ENCODE peak calls at places on chromosomes 5 and 9, in nine cellular contexts. Y is GM23338, L is stomach, I is AG04450, D is AG09309, G is foreskin keratinocyte, O is uterus, R is IMR-90, A is osteoblast. Q is an unnamed sample.

GRCh38 chr9:113531919-113532808 is 68.6 kb downstream of the RGS3 start:
- DNase-seq in Y (no peak), L (no peak), I (no peak), D (no peak), G (no peak), O (no peak), R (no peak), A (no peak), Q (no peak)

GRCh38 chr9:127926961-127927456 is 3.6 kb downstream of the PIP5KL1 start:
- DNase-seq in Y (peak), L (no peak), I (no peak), D (no peak), G (no peak), O (no peak), R (no peak), A (no peak), Q (no peak)

GRCh38 chr9:37997636-37998374 is 71.2 kb downstream of the SHB start:
- DNase-seq in Y (no peak), L (no peak), I (no peak), D (no peak), G (no peak), O (no peak), R (no peak), A (no peak), Q (peak)

GRCh38 chr5:147949711-147950573 is 43.6 kb upstream of the C5orf46 start:
- DNase-seq in Y (peak), L (no peak), I (no peak), D (peak), G (no peak), O (no peak), R (peak), A (peak), Q (peak)

GRCh38 chr5:78361226-78361993 is 993 bp downstream of the SCAMP1 start:
- DNase-seq in Y (peak), L (peak), I (no peak), D (no peak), G (peak), O (peak), R (peak), A (peak), Q (peak)

GRCh38 chr5:148443998-148444397 is 60.2 kb downstream of the FBXO38 start:
- DNase-seq in Y (peak), L (peak), I (peak), D (peak), G (peak), O (no peak), R (peak), A (peak), Q (peak)

GRCh38 chr9:133476941-133477340 is 2.0 kb downstream of the SLC2A6 start:
- DNase-seq in Y (no peak), L (no peak), I (no peak), D (no peak), G (no peak), O (no peak), R (no peak), A (no peak), Q (no peak)

GRCh38 chr5:54180616-54181015 is 129.8 kb downstream of the ARL15 start:
- DNase-seq in Y (peak), L (no peak), I (no peak), D (peak), G (no peak), O (peak), R (no peak), A (no peak), Q (peak)

GRCh38 chr5:74631088-74631960 is 9.2 kb downstream of the ENC1 start:
- DNase-seq in Y (peak), L (no peak), I (peak), D (no peak), G (no peak), O (no peak), R (peak), A (peak), Q (peak)

GRCh38 chr9:90095682-90096081 is 490.9 kb downstream of the GADD45G start:
- DNase-seq in Y (peak), L (no peak), I (no peak), D (no peak), G (no peak), O (no peak), R (no peak), A (no peak), Q (no peak)

GRCh38 chr9:131020388-131020787 is 11.4 kb downstream of the LAMC3 start:
- DNase-seq in Y (no peak), L (no peak), I (no peak), D (peak), G (peak), O (no peak), R (peak), A (peak), Q (peak)

GRCh38 chr9:135098400-135099105 is 11.1 kb downstream of the OLFM1 start:
- DNase-seq in Y (peak), L (no peak), I (no peak), D (no peak), G (no peak), O (no peak), R (no peak), A (no peak), Q (no peak)

GRCh38 chr5:40676643-40677333 is 2.9 kb upstream of the PTGER4 start:
- DNase-seq in Y (peak), L (no peak), I (peak), D (no peak), G (no peak), O (peak), R (peak), A (peak), Q (peak)

GRCh38 chr9:108535526-108535925 is 320.3 kb downstream of the ACTL7B start:
- DNase-seq in Y (peak), L (no peak), I (no peak), D (no peak), G (no peak), O (no peak), R (no peak), A (peak), Q (no peak)

GRCh38 chr5:161098516-161098915 is 246.5 kb upstream of the ATP10B start:
- DNase-seq in Y (no peak), L (no peak), I (no peak), D (no peak), G (no peak), O (no peak), R (no peak), A (no peak), Q (no peak)

GRCh38 chr9:113309204-113309813 is 6.1 kb upstream of the RNF183 start:
- DNase-seq in Y (peak), L (peak), I (peak), D (no peak), G (peak), O (no peak), R (peak), A (no peak), Q (peak)

GRCh38 chr5:127988149-127988755 is 95.3 kb upstream of the SLC12A2 start:
- DNase-seq in Y (no peak), L (no peak), I (peak), D (peak), G (peak), O (no peak), R (peak), A (no peak), Q (peak)

GRCh38 chr9:94780516-94780950 is 54.0 kb downstream of the AOPEP start:
- DNase-seq in Y (no peak), L (no peak), I (no peak), D (no peak), G (no peak), O (no peak), R (no peak), A (no peak), Q (no peak)

GRCh38 chr5:1113805-1114586 is 2.1 kb upstream of the SLC12A7 start:
- DNase-seq in Y (no peak), L (no peak), I (no peak), D (no peak), G (no peak), O (no peak), R (no peak), A (no peak), Q (no peak)

GRCh38 chr5:150497274-150497988 is 10.5 kb upstream of the NDST1 start:
- DNase-seq in Y (no peak), L (peak), I (peak), D (no peak), G (peak), O (peak), R (peak), A (peak), Q (peak)

GRCh38 chr5:35781181-35781580 is 75.5 kb upstream of the IL7R start:
- DNase-seq in Y (no peak), L (no peak), I (peak), D (no peak), G (no peak), O (no peak), R (peak), A (peak), Q (no peak)

GRCh38 chr5:103075442-103075841 is 44.5 kb downstream of the GIN1 start:
- DNase-seq in Y (no peak), L (no peak), I (no peak), D (no peak), G (no peak), O (no peak), R (no peak), A (no peak), Q (no peak)

GRCh38 chr9:14677872-14678271 is 15.4 kb downstream of the ZDHHC21 start:
- DNase-seq in Y (no peak), L (no peak), I (no peak), D (no peak), G (no peak), O (no peak), R (no peak), A (no peak), Q (no peak)

GRCh38 chr9:14674630-14675029 is 18.6 kb downstream of the ZDHHC21 start:
- DNase-seq in Y (no peak), L (no peak), I (no peak), D (no peak), G (no peak), O (no peak), R (no peak), A (no peak), Q (no peak)

GRCh38 chr9:14677396-14677795 is 15.8 kb downstream of the ZDHHC21 start:
- DNase-seq in Y (no peak), L (no peak), I (no peak), D (no peak), G (no peak), O (no peak), R (no peak), A (no peak), Q (no peak)

GRCh38 chr9:14678776-14679175 is 14.5 kb downstream of the ZDHHC21 start:
- DNase-seq in Y (no peak), L (no peak), I (no peak), D (no peak), G (no peak), O (no peak), R (no peak), A (no peak), Q (no peak)
- TF ChIP-seq CTCF in Y (no peak), L (no peak), I (no peak), D (no peak), G (no peak), O (no peak), R (no peak), A (no peak), Q (no peak)

GRCh38 chr5:39638803-39639202 is 214.0 kb upstream of the DAB2 start:
- DNase-seq in Y (no peak), L (no peak), I (no peak), D (no peak), G (no peak), O (no peak), R (no peak), A (no peak), Q (no peak)
- TF ChIP-seq CTCF in Y (no peak), L (no peak), I (no peak), D (no peak), G (no peak), O (no peak), R (no peak), A (no peak), Q (no peak)

DNA sequence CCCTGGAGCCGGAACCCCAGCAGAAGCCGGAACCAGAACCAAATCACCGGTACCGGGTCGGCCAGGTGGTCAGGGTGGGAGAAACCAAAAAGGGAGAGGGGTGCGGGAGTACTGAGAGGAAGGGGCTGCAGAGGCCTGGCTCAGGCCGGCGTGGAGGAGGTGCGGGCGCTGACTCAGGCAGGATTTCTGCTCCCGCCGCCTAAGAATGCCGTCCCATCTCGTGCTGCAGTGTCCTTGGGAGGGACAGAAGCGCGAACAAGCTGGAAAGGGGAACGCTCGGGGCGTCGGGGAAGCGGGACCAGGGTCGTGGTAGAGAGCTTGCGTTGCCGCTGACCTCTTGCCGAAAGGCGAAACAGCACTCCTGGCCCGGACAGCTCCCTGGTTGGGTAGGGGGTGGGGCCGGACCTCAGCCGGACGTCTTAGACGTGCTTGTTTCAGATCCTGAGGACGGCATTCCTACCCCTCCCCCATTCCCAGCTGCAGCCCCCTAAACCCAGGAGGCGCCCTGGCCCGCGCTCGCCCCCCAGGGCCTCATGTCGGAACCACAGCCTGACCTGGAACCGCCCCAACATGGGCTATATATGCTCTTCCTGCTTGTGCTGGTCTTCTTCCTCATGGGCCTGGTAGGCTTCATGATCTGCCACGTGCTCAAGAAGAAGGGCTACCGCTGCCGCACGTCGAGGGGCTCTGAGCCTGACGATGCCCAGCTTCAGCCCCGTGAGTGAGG is 1.1 kb downstream of the RELL2 start:
- DNase-seq in Y (peak), L (peak), I (no peak), D (no peak), G (no peak), O (peak), R (peak), A (peak), Q (peak)
- TF ChIP-seq CTCF in Y (peak), L (no peak), I (peak), D (peak), G (peak), O (no peak), R (peak), A (peak), Q (peak)

DNA sequence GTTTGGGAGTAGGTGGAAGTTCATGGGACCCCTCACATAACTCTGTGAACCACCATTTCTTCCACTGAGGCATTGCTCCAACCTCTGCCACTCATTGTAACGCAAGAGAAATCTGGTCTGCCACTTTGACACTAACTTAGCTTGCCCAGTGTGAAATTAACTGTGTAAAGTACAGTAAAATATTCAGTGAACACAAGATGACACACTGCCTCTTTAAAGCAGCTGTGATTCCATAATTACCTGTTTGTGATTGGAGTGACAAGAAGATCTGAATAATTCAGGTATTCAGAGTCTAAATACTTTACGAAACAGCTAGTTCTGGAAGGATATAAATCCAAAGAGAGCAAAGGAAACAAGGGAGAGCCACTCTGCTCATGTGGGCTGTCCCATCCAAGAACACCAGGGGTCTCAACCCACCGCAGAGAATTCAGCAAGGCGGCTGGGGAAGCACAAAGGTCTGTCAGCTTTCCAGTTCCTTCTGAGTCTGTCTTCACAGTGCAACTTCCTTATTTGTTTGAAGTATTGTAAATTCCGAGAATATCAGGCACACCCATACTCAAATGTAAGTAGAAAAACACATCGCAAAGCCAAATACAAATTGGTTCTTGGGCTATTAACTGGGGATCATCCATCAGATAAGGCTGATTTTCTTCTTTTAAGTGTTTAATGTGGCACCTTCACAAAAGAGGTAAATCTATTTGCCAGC is 86.9 kb downstream of the GNAQ start:
- DNase-seq in Y (peak), L (no peak), I (no peak), D (no peak), G (no peak), O (no peak), R (no peak), A (no peak), Q (no peak)
- TF ChIP-seq CTCF in Y (peak), L (no peak), I (no peak), D (no peak), G (peak), O (no peak), R (no peak), A (no peak), Q (peak)

GRCh38 chr5:123611407-123611709 is 99.4 kb downstream of the CSNK1G3 start:
- DNase-seq in Y (no peak), L (no peak), I (no peak), D (no peak), G (no peak), O (no peak), R (no peak), A (no peak), Q (no peak)
- TF ChIP-seq CTCF in Y (no peak), L (no peak), I (no peak), D (no peak), G (no peak), O (no peak), R (no peak), A (no peak), Q (no peak)

GRCh38 chr5:10145922-10146321 is 103.8 kb downstream of the ATPSCKMT start:
- DNase-seq in Y (peak), L (no peak), I (peak), D (peak), G (peak), O (no peak), R (peak), A (peak), Q (peak)
- TF ChIP-seq CTCF in Y (peak), L (no peak), I (peak), D (peak), G (peak), O (no peak), R (peak), A (peak), Q (peak)

GRCh38 chr5:139549162-139549894 is 11.8 kb upstream of the UBE2D2 start:
- DNase-seq in Y (no peak), L (no peak), I (no peak), D (no peak), G (no peak), O (no peak), R (no peak), A (no peak), Q (no peak)

DNA sequence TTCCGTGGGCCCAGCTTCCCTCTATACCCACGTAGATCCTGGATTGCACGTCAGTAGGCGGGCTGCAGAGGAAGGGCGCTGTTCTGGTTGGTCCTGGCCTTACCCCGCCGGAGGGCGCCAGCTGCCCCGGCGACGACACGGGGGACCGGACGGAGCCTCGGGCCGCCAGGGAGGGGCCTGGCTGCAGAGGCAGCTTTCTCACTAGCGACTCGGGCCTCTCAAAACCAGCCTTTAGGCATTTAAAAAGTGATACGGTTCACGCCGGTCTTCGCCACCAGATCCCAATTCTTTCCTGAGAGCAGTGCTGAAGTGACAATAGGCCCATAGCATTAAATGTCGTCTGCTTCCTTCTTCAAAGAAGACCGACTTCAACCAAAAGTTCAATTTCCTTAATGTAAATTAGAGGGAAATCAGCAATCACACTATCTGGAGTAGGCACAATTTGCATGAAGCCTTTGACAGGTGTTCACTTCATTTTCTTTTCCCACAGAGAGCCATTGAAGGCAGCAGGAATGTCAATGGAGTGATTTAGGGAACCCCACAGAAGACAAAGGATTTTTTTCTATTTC is 17.6 kb upstream of the UBE2D2 start:
- DNase-seq in Y (peak), L (peak), I (no peak), D (no peak), G (no peak), O (peak), R (peak), A (peak), Q (peak)
- TF ChIP-seq CTCF in Y (peak), L (no peak), I (no peak), D (peak), G (peak), O (no peak), R (no peak), A (no peak), Q (peak)

DNA sequence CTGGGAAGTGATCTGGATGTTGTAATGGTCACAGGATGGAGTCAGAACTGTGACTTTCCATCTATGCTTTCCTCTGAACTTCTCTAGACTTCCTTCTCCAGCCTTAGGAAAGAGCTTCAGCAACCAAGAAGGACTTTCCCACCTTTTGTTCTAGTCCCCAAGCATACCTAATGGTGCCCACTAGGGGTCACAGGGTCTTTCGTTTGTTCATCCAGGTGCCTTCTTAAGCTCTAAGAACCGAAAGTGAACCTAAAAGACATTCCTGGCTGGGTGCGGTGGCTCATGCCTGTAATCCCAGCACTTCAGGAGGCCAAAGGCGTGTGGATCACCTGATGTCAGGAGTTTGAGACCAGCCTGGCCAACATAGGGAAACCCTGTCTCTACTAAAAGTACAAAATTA is 1.8 kb upstream of the WNT8A start:
- DNase-seq in Y (peak), L (no peak), I (no peak), D (no peak), G (no peak), O (no peak), R (no peak), A (no peak), Q (no peak)
- TF ChIP-seq CTCF in Y (peak), L (no peak), I (no peak), D (no peak), G (peak), O (no peak), R (no peak), A (no peak), Q (no peak)

DNA sequence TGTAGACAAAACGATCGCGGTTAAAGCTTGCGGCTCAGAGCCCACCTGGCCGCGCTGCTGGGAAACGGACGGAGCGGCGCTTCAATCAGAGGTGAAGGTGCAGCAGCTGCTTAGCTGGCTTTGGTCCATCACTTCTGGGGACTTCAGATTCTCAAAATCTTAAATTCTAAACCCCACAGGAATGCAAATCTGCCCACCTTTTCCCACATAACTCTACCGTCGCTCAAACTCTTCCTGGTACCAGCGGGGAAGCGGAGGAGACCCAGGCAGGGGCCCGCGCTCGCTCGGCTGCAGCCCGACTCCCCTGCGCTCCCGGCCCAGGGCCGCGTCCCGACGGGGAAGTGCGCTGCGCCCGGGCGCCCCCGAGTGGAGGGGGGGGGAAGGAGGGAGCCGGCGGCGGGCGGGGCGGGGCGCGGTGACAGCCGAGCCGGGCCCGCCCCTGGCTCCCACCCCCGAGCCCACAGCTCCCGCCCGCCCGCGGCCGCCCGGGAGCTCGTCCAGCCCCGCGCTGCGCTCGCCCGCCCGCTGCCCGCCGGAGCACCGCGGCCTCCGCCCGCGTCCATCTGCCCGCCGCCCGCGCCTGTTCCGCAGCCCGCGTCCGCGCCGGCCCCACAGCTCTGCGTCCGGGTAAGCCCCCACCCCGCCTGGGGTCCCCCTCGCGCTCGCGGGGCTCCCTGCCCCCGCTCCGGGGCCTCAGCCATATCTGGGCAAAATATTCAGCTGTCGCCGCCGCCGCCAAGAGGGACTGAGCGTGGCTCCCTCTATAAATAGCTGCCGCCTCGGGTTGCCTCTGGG is at the start of gene TMOD1:
- DNase-seq in Y (peak), L (peak), I (no peak), D (no peak), G (no peak), O (peak), R (peak), A (peak), Q (peak)
- TF ChIP-seq CTCF in Y (no peak), L (no peak), I (no peak), D (no peak), G (peak), O (no peak), R (peak), A (no peak), Q (no peak)

Q was measured in astrocyte of the spinal cord.